ENCODE peak calls at places on chromosomes 5 and 9, in six cellular contexts. C, Y, W, M, D and F are unnamed samples.

GRCh38 chr9:2157277-2158105 is 142.3 kb downstream of the SMARCA2 start:
- DNase-seq in C (peak; percentile 11), Y (peak; percentile 32), D (peak; percentile 10), W (peak; percentile 22), M (no peak), F (peak; percentile 68)

GRCh38 chr5:168366124-168366523 is 74.7 kb downstream of the WWC1 start:
- DNase-seq in Y (no peak), W (no peak), D (no peak), M (no peak), C (peak; percentile 39), F (peak; percentile 87)

GRCh38 chr9:35703906-35704672 is 14.4 kb upstream of the TPM2 start:
- DNase-seq in M (no peak), Y (no peak), W (no peak), D (no peak), C (no peak), F (no peak)

GRCh38 chr5:132475531-132475930 is 15.0 kb downstream of the IRF1 start:
- DNase-seq in C (no peak), M (no peak), W (no peak), D (no peak), Y (peak; percentile 6), F (no peak)

GRCh38 chr9:111730937-111731567 is 63.7 kb downstream of the SHOC1 start:
- DNase-seq in M (no peak), W (no peak), D (no peak), C (no peak), Y (no peak), F (peak; percentile 3)

GRCh38 chr9:20611751-20612287 is 10.5 kb downstream of the MLLT3 start:
- DNase-seq in W (peak; percentile 41), D (no peak), M (no peak), C (no peak), Y (no peak), F (no peak)

GRCh38 chr5:93874080-93874479 is 132.7 kb upstream of the POU5F2 start:
- DNase-seq in C (no peak), D (no peak), W (no peak), M (no peak), Y (no peak), F (no peak)

GRCh38 chr5:78509884-78510769 is 138.4 kb downstream of the LHFPL2 start:
- DNase-seq in M (no peak), C (peak; percentile 35), D (no peak), Y (peak; percentile 22), W (peak; percentile 45), F (peak; percentile 54)

GRCh38 chr5:163645421-163646416 is 140.3 kb downstream of the MAT2B start:
- DNase-seq in M (no peak), D (no peak), Y (no peak), W (no peak), C (no peak), F (no peak)

GRCh38 chr5:2017540-2018389 is 135.0 kb upstream of the IRX4 start:
- DNase-seq in M (no peak), D (no peak), Y (peak; percentile 43), W (peak; percentile 42), C (no peak), F (no peak)

GRCh38 chr5:37888476-37888875 is 48.6 kb upstream of the GDNF start:
- DNase-seq in Y (no peak), W (no peak), C (no peak), M (no peak), D (no peak), F (peak; percentile 51)

GRCh38 chr9:13939129-13939528 is 374.8 kb downstream of the NFIB start:
- DNase-seq in Y (no peak), M (no peak), C (no peak), D (no peak), W (no peak), F (peak; percentile 49)

GRCh38 chr9:68844623-68845612 is 139.9 kb downstream of the PIP5K1B start:
- DNase-seq in M (no peak), D (no peak), W (peak; percentile 53), C (no peak), Y (peak; percentile 20), F (peak; percentile 12)

GRCh38 chr5:114185274-114185673 is 176.6 kb upstream of the KCNN2 start:
- DNase-seq in D (no peak), C (no peak), M (no peak), Y (no peak), W (no peak), F (peak; percentile 67)

GRCh38 chr5:33364406-33364805 is 76.4 kb upstream of the TARS1 start:
- DNase-seq in M (no peak), W (no peak), C (no peak), Y (no peak), D (no peak), F (no peak)

GRCh38 chr5:81694726-81695125 is 56.2 kb downstream of the SSBP2 start:
- DNase-seq in M (no peak), Y (no peak), W (no peak), C (no peak), D (no peak), F (no peak)

GRCh38 chr5:30574761-30575160 is 618.7 kb upstream of the CDH6 start:
- DNase-seq in Y (no peak), C (no peak), D (no peak), M (no peak), W (no peak), F (no peak)